ENCODE peak calls at places on chromosomes 1 and 21, in four cellular contexts. One of them, this sample, is unnamed.
A peak's percentile ranks its signal among the peaks of the same experiment; 100 is the strongest.

GRCh38 chr1:36034692-36035091 is 49.2 kb upstream of the TEKT2 start:
- DNase-seq in right lobe of liver: no peak
- DNase-seq in tibial nerve: no peak
- DNase-seq in body of pancreas: no peak
- DNase-seq in this sample: no peak

GRCh38 chr21:41668686-41669532 is 97.9 kb downstream of the RIPK4 start:
- DNase-seq in right lobe of liver: peak; percentile 10
- DNase-seq in tibial nerve: no peak
- DNase-seq in body of pancreas: no peak
- DNase-seq in this sample: peak; percentile 80

GRCh38 chr1:33143181-33143580 is 38.7 kb downstream of the TRIM62 start:
- DNase-seq in right lobe of liver: no peak
- DNase-seq in tibial nerve: no peak
- DNase-seq in body of pancreas: no peak
- DNase-seq in this sample: no peak

GRCh38 chr1:116472431-116472961 is 98.3 kb downstream of the CD58 start:
- DNase-seq in right lobe of liver: no peak
- DNase-seq in tibial nerve: no peak
- DNase-seq in body of pancreas: no peak
- DNase-seq in this sample: no peak

GRCh38 chr21:42392731-42393442 is 3.0 kb downstream of the TMPRSS3 start:
- DNase-seq in right lobe of liver: no peak
- DNase-seq in tibial nerve: no peak
- DNase-seq in body of pancreas: no peak
- DNase-seq in this sample: no peak

GRCh38 chr21:28639742-28640141 is 352.9 kb downstream of the LTN1 start:
- DNase-seq in right lobe of liver: no peak
- DNase-seq in tibial nerve: no peak
- DNase-seq in body of pancreas: no peak
- DNase-seq in this sample: no peak

GRCh38 chr1:164774819-164775654 is 216.1 kb downstream of the PBX1 start:
- DNase-seq in right lobe of liver: no peak
- DNase-seq in tibial nerve: no peak
- DNase-seq in body of pancreas: peak; percentile 72
- DNase-seq in this sample: no peak

GRCh38 chr21:34574581-34574980 is 40.3 kb downstream of the RCAN1 start:
- DNase-seq in right lobe of liver: no peak
- DNase-seq in tibial nerve: no peak
- DNase-seq in body of pancreas: no peak
- DNase-seq in this sample: no peak

GRCh38 chr1:230476622-230477003 is 50.5 kb upstream of the PGBD5 start:
- DNase-seq in right lobe of liver: no peak
- DNase-seq in tibial nerve: no peak
- DNase-seq in body of pancreas: no peak
- DNase-seq in this sample: no peak

GRCh38 chr21:18522181-18522771 is 118.7 kb upstream of the TMPRSS15 start:
- DNase-seq in right lobe of liver: no peak
- DNase-seq in tibial nerve: no peak
- DNase-seq in body of pancreas: no peak
- DNase-seq in this sample: no peak
- TF ChIP-seq CTCF in right lobe of liver: no peak
- TF ChIP-seq CTCF in tibial nerve: no peak
- TF ChIP-seq CTCF in body of pancreas: no peak
- TF ChIP-seq CTCF in this sample: no peak

DNA sequence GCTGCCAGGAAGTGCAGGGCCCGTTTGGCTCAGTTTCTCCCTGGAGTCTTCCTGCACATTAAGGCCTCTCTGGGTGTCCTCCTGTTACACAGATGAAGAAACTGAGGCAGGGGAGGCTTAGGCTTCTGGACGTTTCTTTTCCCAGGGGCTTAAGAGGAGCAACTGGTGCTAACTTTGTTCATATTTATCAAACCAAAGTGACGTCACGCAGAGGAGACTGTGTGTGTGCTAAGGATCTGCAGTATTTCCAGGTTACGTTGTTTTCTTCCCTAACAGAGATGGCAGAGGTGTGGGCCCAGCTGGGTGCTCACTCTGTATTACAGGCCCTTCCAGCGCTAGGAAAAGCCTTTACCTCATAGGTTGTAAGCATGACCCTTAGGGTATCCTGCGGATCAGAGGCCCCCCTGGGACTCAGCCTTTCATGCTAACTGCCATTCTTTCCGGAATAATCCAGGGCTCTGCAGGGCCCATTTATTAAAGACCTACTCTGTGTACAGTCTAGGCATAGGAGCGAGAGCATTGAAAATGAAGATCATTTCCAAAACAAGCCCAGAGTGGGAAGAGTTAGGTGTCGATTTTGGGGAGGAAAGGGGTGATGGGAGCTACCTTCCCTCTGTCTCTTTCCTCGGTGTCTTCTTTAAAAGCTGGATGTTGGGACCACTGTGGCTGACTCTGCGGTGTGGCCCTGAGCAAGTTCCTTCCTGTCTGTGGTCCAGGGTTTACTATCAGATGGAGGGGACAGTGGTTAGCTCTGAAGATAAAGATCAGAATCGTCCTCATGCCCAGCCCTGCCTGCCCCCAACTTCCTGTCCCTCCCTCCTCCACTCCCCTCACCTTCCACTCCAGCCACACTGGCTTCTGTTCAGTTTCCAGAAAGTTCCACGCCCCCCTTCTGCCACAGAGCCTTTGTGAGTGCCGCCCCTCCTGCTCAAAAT is 4.6 kb downstream of the AGTRAP start:
- DNase-seq in right lobe of liver: no peak
- DNase-seq in tibial nerve: no peak
- DNase-seq in body of pancreas: no peak
- DNase-seq in this sample: no peak
- H3K4me3 ChIP-seq in right lobe of liver: no peak overlapping the region
- H3K4me3 ChIP-seq in tibial nerve: no peak overlapping the region
- H3K4me3 ChIP-seq in body of pancreas: no peak overlapping the region
- H3K4me3 ChIP-seq in this sample: no peak overlapping the region

DNA sequence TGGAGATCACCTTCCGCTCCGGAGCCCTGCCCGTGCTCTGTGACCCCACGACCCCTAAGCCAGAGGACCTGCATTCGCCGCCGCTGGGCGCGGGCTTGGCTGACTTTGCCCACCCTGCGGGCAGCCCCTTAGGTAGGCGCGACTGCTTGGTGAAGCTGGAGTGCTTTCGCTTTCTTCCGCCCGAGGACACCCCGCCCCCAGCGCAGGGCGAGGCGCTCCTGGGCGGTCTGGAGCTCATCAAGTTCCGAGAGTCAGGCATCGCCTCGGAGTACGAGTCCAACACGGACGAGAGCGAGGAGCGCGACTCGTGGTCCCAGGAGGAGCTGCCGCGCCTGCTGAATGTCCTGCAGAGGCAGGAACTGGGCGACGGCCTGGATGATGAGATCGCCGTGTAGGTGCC is 9.6 kb downstream of the SPATA46 start:
- DNase-seq in right lobe of liver: no peak
- DNase-seq in tibial nerve: no peak
- DNase-seq in body of pancreas: no peak
- DNase-seq in this sample: no peak
- TF ChIP-seq POLR2A in right lobe of liver: no peak
- TF ChIP-seq POLR2A in tibial nerve: no peak
- TF ChIP-seq POLR2A in body of pancreas: no peak
- TF ChIP-seq POLR2A in this sample: no peak

GRCh38 chr1:41493626-41494350 is 9.3 kb upstream of the EDN2 start:
- DNase-seq in right lobe of liver: no peak
- DNase-seq in tibial nerve: no peak
- DNase-seq in body of pancreas: no peak
- DNase-seq in this sample: no peak

GRCh38 chr1:41494351-41495170 is 10.1 kb upstream of the EDN2 start:
- DNase-seq in right lobe of liver: no peak
- DNase-seq in tibial nerve: no peak
- DNase-seq in body of pancreas: no peak
- DNase-seq in this sample: no peak

GRCh38 chr1:41497056-41497440 is 12.6 kb upstream of the EDN2 start:
- DNase-seq in right lobe of liver: peak; percentile 23
- DNase-seq in tibial nerve: no peak
- DNase-seq in body of pancreas: no peak
- DNase-seq in this sample: no peak

GRCh38 chr1:41496080-41497055 is 11.9 kb upstream of the EDN2 start:
- DNase-seq in right lobe of liver: peak; percentile 82
- DNase-seq in tibial nerve: peak; percentile 83
- DNase-seq in body of pancreas: peak; percentile 86
- DNase-seq in this sample: peak; percentile 82

GRCh38 chr1:41495171-41495948 is 10.9 kb upstream of the EDN2 start:
- DNase-seq in right lobe of liver: no peak
- DNase-seq in tibial nerve: no peak
- DNase-seq in body of pancreas: no peak
- DNase-seq in this sample: no peak
- TF ChIP-seq CTCF in right lobe of liver: peak; percentile 20
- TF ChIP-seq CTCF in tibial nerve: peak; percentile 9
- TF ChIP-seq CTCF in body of pancreas: no peak
- TF ChIP-seq CTCF in this sample: no peak

GRCh38 chr1:184242507-184242943 is 144.3 kb upstream of the C1orf21 start:
- DNase-seq in right lobe of liver: no peak
- DNase-seq in tibial nerve: no peak
- DNase-seq in body of pancreas: peak; percentile 38
- DNase-seq in this sample: no peak
- H3K4me3 ChIP-seq in right lobe of liver: no peak overlapping the region
- H3K4me3 ChIP-seq in tibial nerve: no peak overlapping the region
- H3K4me3 ChIP-seq in body of pancreas: no peak overlapping the region
- H3K4me3 ChIP-seq in this sample: no peak overlapping the region

This sample was measured in lower leg skin.